ENCODE peak calls at places on chromosomes 16 and 17, in five cellular contexts. N, Q, X, M and U are unnamed samples.

GRCh38 chr17:67136191-67137025 is 92.1 kb downstream of the CACNG1 start:
- DNase-seq in N (no peak), Q (no peak), X (no peak), M (no peak), U (no peak)

GRCh38 chr17:74390680-74391653 is 23.7 kb downstream of the GPR142 start:
- DNase-seq in N (no peak), Q (no peak), X (no peak), M (no peak), U (no peak)

GRCh38 chr17:30933966-30934365 is 12.2 kb downstream of the ADAP2 start:
- DNase-seq in N (no peak), Q (no peak), X (no peak), M (no peak), U (no peak)

GRCh38 chr17:28216528-28216927 is 102.5 kb upstream of the TMEM97 start:
- DNase-seq in N (no peak), Q (no peak), X (no peak), M (peak), U (no peak)

GRCh38 chr17:14168582-14168981 is 68.1 kb downstream of the CDRT15 start:
- DNase-seq in N (no peak), Q (no peak), X (no peak), M (no peak), U (no peak)

GRCh38 chr17:21286066-21286770 is 1.7 kb downstream of the MAP2K3 start:
- DNase-seq in N (no peak), Q (no peak), X (peak), M (peak), U (peak)

GRCh38 chr16:57513371-57514102 is 22.8 kb downstream of the CCDC102A start:
- DNase-seq in N (no peak), Q (no peak), X (no peak), M (no peak), U (peak)

GRCh38 chr16:54034684-54035083 is 251.9 kb downstream of the IRX3 start:
- DNase-seq in N (no peak), Q (no peak), X (no peak), M (peak), U (no peak)

GRCh38 chr17:19003966-19004600 is 481 bp downstream of the FAM83G start:
- DNase-seq in N (peak), Q (no peak), X (no peak), M (peak), U (peak)

GRCh38 chr17:36736201-36737156 is 135.1 kb downstream of the MRM1 start:
- DNase-seq in N (no peak), Q (no peak), X (no peak), M (no peak), U (no peak)

GRCh38 chr16:81403601-81404391 is 40.8 kb upstream of the CMIP start:
- DNase-seq in N (peak), Q (peak), X (peak), M (peak), U (peak)

GRCh38 chr17:59278401-59278800 is 53.1 kb upstream of the YPEL2 start:
- DNase-seq in N (no peak), Q (no peak), X (no peak), M (no peak), U (no peak)

GRCh38 chr17:4919511-4920047 is 12.5 kb upstream of the GP1BA start:
- DNase-seq in N (no peak), Q (no peak), X (no peak), M (no peak), U (no peak)

GRCh38 chr16:87922250-87922871 is 14.0 kb downstream of the CA5A start:
- DNase-seq in N (no peak), Q (no peak), X (no peak), M (no peak), U (no peak)

GRCh38 chr16:65842067-65842466 is 524.4 kb upstream of the CDH5 start:
- DNase-seq in N (no peak), Q (no peak), X (no peak), M (no peak), U (no peak)

GRCh38 chr16:73113326-73113720 is 65.4 kb upstream of the ZFHX3 start:
- DNase-seq in N (no peak), Q (no peak), X (no peak), M (no peak), U (peak)

GRCh38 chr16:49542391-49542891 is 168.8 kb downstream of the C16orf78 start:
- DNase-seq in N (no peak), Q (no peak), X (no peak), M (no peak), U (no peak)

GRCh38 chr16:8346291-8346690 is 244.0 kb downstream of the TMEM114 start:
- DNase-seq in N (no peak), Q (no peak), X (no peak), M (peak), U (peak)

GRCh38 chr17:78535285-78536197 is 41.7 kb downstream of the DNAH17 start:
- DNase-seq in N (no peak), Q (peak), X (peak), M (no peak), U (no peak)

GRCh38 chr17:50560185-50560824 is at the start of gene CACNA1G:
- DNase-seq in N (peak), Q (peak), X (peak), M (peak), U (peak)

GRCh38 chr17:73156887-73157870 is 7.6 kb upstream of the SSTR2 start:
- DNase-seq in N (no peak), Q (no peak), X (peak), M (no peak), U (peak)

GRCh38 chr16:4244881-4245280 is 3.0 kb upstream of the SRL start:
- DNase-seq in N (no peak), Q (no peak), X (no peak), M (no peak), U (no peak)

GRCh38 chr16:69326172-69326873 is 4.1 kb downstream of the PDF start:
- DNase-seq in N (no peak), Q (no peak), X (no peak), M (no peak), U (no peak)

GRCh38 chr16:62256406-62256805 is 220.2 kb upstream of the CDH8 start:
- DNase-seq in N (no peak), Q (no peak), X (no peak), M (no peak), U (peak)

GRCh38 chr17:56679767-56680422 is 86.4 kb downstream of the NOG start:
- DNase-seq in N (no peak), Q (no peak), X (no peak), M (no peak), U (no peak)

GRCh38 chr16:10964039-10964890 is 19.9 kb downstream of the CLEC16A start:
- DNase-seq in N (peak), Q (peak), X (peak), M (peak), U (peak)

GRCh38 chr17:80364091-80364691 is 50.8 kb upstream of the ENDOV start:
- DNase-seq in N (no peak), Q (no peak), X (no peak), M (no peak), U (peak)

GRCh38 chr17:74332763-74333220 is 6.8 kb downstream of the KIF19 start:
- DNase-seq in N (no peak), Q (no peak), X (peak), M (no peak), U (no peak)

GRCh38 chr16:54712866-54713265 is 217.8 kb upstream of the IRX5 start:
- DNase-seq in N (no peak), Q (no peak), X (no peak), M (no peak), U (no peak)

GRCh38 chr16:71568541-71568940 is 8.4 kb downstream of the TAT start:
- DNase-seq in N (no peak), Q (no peak), X (no peak), M (no peak), U (no peak)

GRCh38 chr16:26511463-26511862 is 555.3 kb upstream of the C16orf82 start:
- DNase-seq in N (no peak), Q (no peak), X (no peak), M (no peak), U (no peak)